ENCODE peak calls at places on chromosome 18, in seven cellular contexts. K is prostate gland, Z is breast epithelium, O is GM12891, D is sigmoid colon, J is Panc1, P is K562. X is an unnamed sample.

GRCh38 chr18:78998350-78999055 is 18.9 kb downstream of the SALL3 start:
- DNase-seq in D (no peak), O (no peak), K (no peak), P (peak), J (no peak), Z (no peak), X (no peak)

GRCh38 chr18:67515987-67516431 is 511 bp downstream of the DSEL start:
- DNase-seq in D (peak), J (peak), K (peak), Z (peak), P (peak), O (peak), X (peak)

GRCh38 chr18:49160075-49160930 is 209.5 kb upstream of the SMAD7 start:
- DNase-seq in P (no peak), D (no peak), J (no peak), K (no peak), O (no peak), Z (no peak), X (no peak)

GRCh38 chr18:32470136-32470712 is 458 bp downstream of the GAREM1 start:
- DNase-seq in J (no peak), O (peak), P (no peak), D (peak), Z (peak), K (peak), X (no peak)

GRCh38 chr18:61388010-61388409 is 54.8 kb downstream of the CDH20 start:
- DNase-seq in Z (no peak), P (no peak), O (no peak), D (no peak), J (no peak), K (no peak), X (no peak)

GRCh38 chr18:11251891-11252270 is 102.5 kb upstream of the PIEZO2 start:
- DNase-seq in O (no peak), J (no peak), P (no peak), Z (no peak), D (no peak), K (no peak), X (no peak)

GRCh38 chr18:3985030-3985429 is 470.1 kb downstream of the DLGAP1 start:
- DNase-seq in D (no peak), Z (no peak), K (no peak), J (no peak), P (no peak), O (no peak), X (no peak)

GRCh38 chr18:40612356-40612755 is 1342.7 kb upstream of the PIK3C3 start:
- DNase-seq in D (no peak), O (no peak), Z (no peak), P (no peak), K (no peak), J (no peak), X (no peak)

GRCh38 chr18:11998182-11998581 is 16.9 kb downstream of the IMPA2 start:
- DNase-seq in D (peak), J (no peak), Z (no peak), O (no peak), K (no peak), P (no peak), X (no peak)

GRCh38 chr18:45993441-45993840 is 26.3 kb upstream of the EPG5 start:
- DNase-seq in Z (no peak), O (no peak), J (peak), P (no peak), D (no peak), K (no peak), X (no peak)
- TF ChIP-seq POLR2AphosphoS5 in Z (no peak), O (no peak), J (no peak), P (no peak), D (no peak), K (no peak), X (no peak)

DNA sequence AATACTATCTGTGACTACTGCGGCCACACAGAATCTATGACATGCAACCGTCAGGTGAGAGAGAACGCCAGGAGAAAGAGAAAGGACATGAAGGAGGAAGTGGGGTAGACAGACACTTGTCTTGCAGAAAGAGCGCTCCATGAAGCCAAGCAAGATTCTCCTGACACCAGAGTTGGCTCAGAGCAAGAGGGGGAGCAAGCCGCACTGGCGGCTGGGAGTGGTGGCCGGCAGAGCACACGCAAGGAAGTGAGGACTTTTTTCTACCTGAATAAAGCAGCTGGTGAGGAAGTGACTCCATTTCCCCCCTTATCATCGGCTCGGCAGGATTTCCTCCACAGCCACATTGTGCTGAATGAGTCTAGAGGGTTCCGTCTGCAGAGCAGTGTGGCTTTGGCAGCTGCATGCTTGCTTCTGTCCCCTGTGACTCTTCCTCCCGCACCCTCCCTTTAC is 181.5 kb downstream of the BCL2 start:
- DNase-seq in Z (no peak), P (no peak), K (no peak), O (no peak), J (no peak), D (no peak), X (no peak)
- TF ChIP-seq POLR2AphosphoS5 in Z (no peak), P (no peak), K (no peak), O (peak), J (no peak), D (peak), X (peak)

DNA sequence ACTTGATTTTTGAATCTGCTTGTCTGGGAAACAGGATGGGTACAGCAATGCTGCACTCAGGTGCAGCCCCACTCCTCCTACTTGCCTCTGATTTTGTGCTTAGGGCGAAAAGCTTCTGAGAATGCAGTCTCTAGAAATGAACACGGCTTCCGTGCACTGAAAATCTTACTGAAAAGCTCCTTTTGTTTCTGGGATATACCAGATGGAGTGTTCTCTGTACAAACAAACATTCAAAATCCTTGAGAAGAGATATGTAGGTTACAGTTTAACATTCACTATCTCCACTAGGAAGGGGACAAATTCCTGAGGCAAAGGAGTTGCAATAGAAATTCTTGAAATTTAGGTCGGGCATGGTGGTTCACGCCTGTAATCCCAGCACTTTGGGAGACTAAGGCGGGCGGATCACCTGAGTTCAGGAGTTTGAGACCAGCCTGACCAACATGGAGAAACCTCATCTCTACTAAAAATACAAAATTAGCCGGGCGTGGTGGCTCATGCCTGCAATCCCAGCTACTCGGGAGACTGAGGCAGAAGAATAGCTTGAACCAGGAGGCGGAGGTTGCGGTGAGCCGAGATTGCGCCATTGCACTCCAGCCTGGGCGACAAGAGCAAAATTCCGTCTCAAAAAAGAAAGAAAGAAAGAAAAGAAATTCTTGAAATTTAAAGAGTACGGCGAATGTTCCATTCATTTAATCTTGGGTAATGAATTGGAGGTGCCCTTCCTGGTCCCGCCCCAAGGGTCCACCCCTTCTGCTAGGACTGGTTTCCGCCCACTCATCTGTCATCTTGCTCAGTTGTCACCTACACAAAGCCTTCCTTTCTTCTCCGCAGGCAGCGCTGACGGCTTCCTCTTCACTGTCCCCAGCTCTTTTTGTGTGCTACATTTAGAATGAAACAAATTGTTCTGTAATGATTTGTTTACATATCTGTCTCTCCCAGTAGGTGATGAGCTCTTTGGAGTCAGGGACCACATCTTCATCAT is 92.4 kb downstream of the SOCS6 start:
- DNase-seq in P (peak), O (peak), K (peak), Z (peak), J (no peak), D (no peak), X (no peak)
- TF ChIP-seq POLR2AphosphoS5 in P (no peak), O (no peak), K (no peak), Z (no peak), J (peak), D (no peak), X (no peak)

GRCh38 chr18:5238371-5238758 is 41.3 kb upstream of the AKAIN1 start:
- DNase-seq in K (peak), J (no peak), Z (no peak), P (peak), D (peak), O (peak), X (peak)
- TF ChIP-seq POLR2AphosphoS5 in K (no peak), J (no peak), Z (no peak), P (no peak), D (no peak), O (no peak), X (no peak)

GRCh38 chr18:44135791-44136190 is 544.9 kb upstream of the SETBP1 start:
- DNase-seq in J (no peak), Z (no peak), D (no peak), P (no peak), K (no peak), O (no peak), X (no peak)

GRCh38 chr18:44130365-44130942 is 550.2 kb upstream of the SETBP1 start:
- DNase-seq in Z (no peak), P (peak), K (peak), O (peak), D (no peak), J (no peak), X (peak)

GRCh38 chr18:44133483-44133882 is 547.2 kb upstream of the SETBP1 start:
- DNase-seq in Z (no peak), P (no peak), K (no peak), O (no peak), J (no peak), D (no peak), X (no peak)

GRCh38 chr18:44136326-44136725 is 544.4 kb upstream of the SETBP1 start:
- DNase-seq in J (no peak), P (no peak), O (no peak), K (no peak), D (no peak), Z (no peak), X (no peak)

GRCh38 chr18:44134447-44134846 is 546.2 kb upstream of the SETBP1 start:
- DNase-seq in J (no peak), P (no peak), K (no peak), O (no peak), D (no peak), Z (no peak), X (no peak)
- TF ChIP-seq POLR2AphosphoS5 in J (no peak), P (no peak), K (no peak), O (no peak), D (no peak), Z (no peak), X (no peak)

GRCh38 chr18:51952844-51953243 is 387.2 kb upstream of the DCC start:
- DNase-seq in D (no peak), Z (no peak), K (no peak), J (no peak), O (no peak), P (no peak), X (no peak)

GRCh38 chr18:51957001-51957400 is 383.0 kb upstream of the DCC start:
- DNase-seq in O (no peak), J (no peak), D (no peak), K (no peak), P (no peak), Z (no peak), X (no peak)

GRCh38 chr18:51953521-51953920 is 386.5 kb upstream of the DCC start:
- DNase-seq in D (no peak), J (no peak), Z (no peak), O (no peak), P (no peak), K (no peak), X (no peak)

DNA sequence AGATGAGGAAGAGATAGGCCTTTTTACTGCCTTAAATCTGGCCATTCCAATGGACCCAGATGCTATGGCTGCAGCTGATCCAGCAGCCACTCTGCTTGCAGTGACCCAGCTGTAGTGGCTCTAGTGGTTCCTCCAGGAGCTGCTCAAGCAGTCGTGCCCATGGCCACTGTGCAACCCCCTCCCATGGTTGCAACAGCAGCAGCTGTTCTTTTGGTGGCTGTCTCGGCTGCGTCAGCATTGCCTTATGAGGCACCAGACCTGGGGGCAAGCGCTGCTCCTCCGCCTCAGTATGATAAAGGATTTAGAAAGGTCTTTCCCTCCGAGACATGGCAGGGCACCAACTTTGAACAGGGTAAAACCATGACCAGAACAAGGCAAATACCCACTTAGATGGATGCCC is 384.9 kb upstream of the DCC start:
- DNase-seq in O (no peak), Z (no peak), P (no peak), K (no peak), D (no peak), J (no peak), X (no peak)
- TF ChIP-seq POLR2AphosphoS5 in O (no peak), Z (no peak), P (no peak), K (no peak), D (no peak), J (no peak), X (no peak)

GRCh38 chr18:70289351-70290330 is 796 bp downstream of the SOCS6 start:
- DNase-seq in Z (no peak), O (peak), J (no peak), D (no peak), P (peak), K (peak), X (peak)

GRCh38 chr18:70287731-70288130 is 1.1 kb upstream of the SOCS6 start:
- DNase-seq in O (no peak), P (no peak), J (no peak), K (no peak), D (no peak), Z (no peak), X (no peak)

GRCh38 chr18:70288171-70288850 is 534 bp upstream of the SOCS6 start:
- DNase-seq in P (peak), D (peak), O (peak), J (no peak), K (peak), Z (no peak), X (peak)

GRCh38 chr18:70290482-70291294 is 1.8 kb downstream of the SOCS6 start:
- DNase-seq in Z (no peak), P (no peak), O (no peak), K (no peak), J (no peak), D (no peak), X (no peak)

DNA sequence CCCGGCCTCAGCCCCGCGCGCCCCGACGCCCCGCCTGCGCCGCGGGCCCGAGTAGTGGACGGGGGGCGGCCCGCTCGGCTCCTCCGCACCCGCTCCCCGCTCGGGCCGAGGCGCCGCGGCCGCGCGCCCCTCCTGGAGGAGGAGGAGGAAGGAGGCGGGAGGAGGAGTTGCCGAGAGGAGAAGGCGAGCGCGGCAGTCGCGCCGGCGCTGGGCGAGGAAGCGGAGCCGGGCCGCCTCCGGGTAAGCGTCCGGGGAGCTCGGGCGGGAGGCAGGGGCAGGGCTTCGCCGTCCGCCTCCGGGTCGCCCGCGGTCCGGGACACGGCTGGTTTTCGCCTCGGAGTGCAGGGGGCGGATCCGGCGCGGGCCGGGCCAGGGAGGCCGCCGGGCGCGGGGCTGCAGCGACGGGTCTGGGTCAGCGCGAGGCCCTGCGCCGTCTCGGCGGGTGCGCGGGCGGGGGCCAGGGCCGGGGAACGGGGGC is at the start of gene SOCS6:
- DNase-seq in P (no peak), Z (no peak), O (peak), K (peak), D (peak), J (no peak), X (peak)
- TF ChIP-seq POLR2AphosphoS5 in P (no peak), Z (peak), O (peak), K (no peak), D (peak), J (peak), X (no peak)